ENCODE peak calls at places on chromosome 18, in five cellular contexts. W, A, G, X and S are unnamed samples.
A peak's percentile ranks its signal among the peaks of the same experiment; 100 is the strongest.

GRCh38 chr18:30712383-30712782 is 330.2 kb downstream of the DSC3 start:
- DNase-seq in W (no peak), A (no peak), G (no peak), X (no peak), S (peak; percentile 77)

GRCh38 chr18:21743166-21743831 is 2.7 kb downstream of the MIB1 start:
- DNase-seq in W (no peak), A (no peak), G (no peak), X (no peak), S (no peak)

GRCh38 chr18:31261792-31262582 is 56.0 kb upstream of the DSG1 start:
- DNase-seq in W (no peak), A (no peak), G (no peak), X (no peak), S (no peak)

GRCh38 chr18:79901665-79902064 is 49.8 kb downstream of the SLC66A2 start:
- DNase-seq in W (no peak), A (no peak), G (no peak), X (no peak), S (no peak)

GRCh38 chr18:25066536-25066935 is 285.4 kb downstream of the ZNF521 start:
- DNase-seq in W (no peak), A (no peak), G (no peak), X (no peak), S (no peak)

GRCh38 chr18:69585696-69586095 is 185.0 kb downstream of the DOK6 start:
- DNase-seq in W (no peak), A (no peak), G (no peak), X (no peak), S (no peak)

GRCh38 chr18:35581555-35582309 is at the start of gene GALNT1:
- DNase-seq in W (peak; percentile 22), A (peak; percentile 58), G (no peak), X (peak; percentile 37), S (no peak)

GRCh38 chr18:57207124-57207916 is 60.4 kb downstream of the BOD1L2 start:
- DNase-seq in W (no peak), A (no peak), G (no peak), X (no peak), S (no peak)

GRCh38 chr18:63342206-63342605 is 22.6 kb upstream of the BCL2 start:
- DNase-seq in W (peak; percentile 60), A (no peak), G (peak; percentile 45), X (peak; percentile 53), S (peak; percentile 16)

GRCh38 chr18:46320928-46321855 is 217.0 kb downstream of the HAUS1 start:
- DNase-seq in W (no peak), A (no peak), G (peak; percentile 80), X (no peak), S (no peak)

GRCh38 chr18:8699948-8700347 is 5.4 kb upstream of the MTCL1 start:
- DNase-seq in W (no peak), A (no peak), G (peak; percentile 55), X (no peak), S (peak; percentile 4)